ENCODE peak calls at places on chromosome 13, in eight cellular contexts. C, D, H, I, S, J, M and T are unnamed samples.

GRCh38 chr13:113906566-113906965 is 42.7 kb upstream of the GAS6 start:
- DNase-seq in C (no peak), D (no peak), H (peak), I (no peak), S (no peak), J (no peak), M (no peak), T (no peak)

GRCh38 chr13:31012285-31013024 is 80.0 kb downstream of the TEX26 start:
- DNase-seq in C (no peak), D (peak), H (no peak), I (peak), S (peak), J (no peak), M (no peak), T (no peak)

GRCh38 chr13:26442541-26442940 is 114.9 kb upstream of the WASF3 start:
- DNase-seq in C (peak), D (no peak), H (no peak), I (no peak), S (peak), J (no peak), M (no peak), T (no peak)

GRCh38 chr13:80214521-80214941 is 126.4 kb downstream of the SPRY2 start:
- DNase-seq in C (peak), D (no peak), H (no peak), I (no peak), S (peak), J (no peak), M (no peak), T (no peak)

GRCh38 chr13:99434258-99434788 is 66.9 kb upstream of the TM9SF2 start:
- DNase-seq in C (no peak), D (no peak), H (no peak), I (peak), S (no peak), J (no peak), M (no peak), T (no peak)

GRCh38 chr13:112899618-112900600 is 69.1 kb upstream of the MCF2L start:
- DNase-seq in C (no peak), D (no peak), H (no peak), I (peak), S (no peak), J (no peak), M (peak), T (peak)

GRCh38 chr13:25902946-25903345 is 148.9 kb downstream of the SHISA2 start:
- DNase-seq in C (no peak), D (no peak), H (no peak), I (no peak), S (no peak), J (no peak), M (no peak), T (no peak)

GRCh38 chr13:102128216-102128800 is 273.5 kb downstream of the FGF14 start:
- DNase-seq in C (peak), D (no peak), H (no peak), I (no peak), S (peak), J (no peak), M (no peak), T (peak)

GRCh38 chr13:111907341-111907880 is 159.5 kb upstream of the SOX1 start:
- DNase-seq in C (no peak), D (no peak), H (peak), I (peak), S (no peak), J (no peak), M (peak), T (no peak)

DNA sequence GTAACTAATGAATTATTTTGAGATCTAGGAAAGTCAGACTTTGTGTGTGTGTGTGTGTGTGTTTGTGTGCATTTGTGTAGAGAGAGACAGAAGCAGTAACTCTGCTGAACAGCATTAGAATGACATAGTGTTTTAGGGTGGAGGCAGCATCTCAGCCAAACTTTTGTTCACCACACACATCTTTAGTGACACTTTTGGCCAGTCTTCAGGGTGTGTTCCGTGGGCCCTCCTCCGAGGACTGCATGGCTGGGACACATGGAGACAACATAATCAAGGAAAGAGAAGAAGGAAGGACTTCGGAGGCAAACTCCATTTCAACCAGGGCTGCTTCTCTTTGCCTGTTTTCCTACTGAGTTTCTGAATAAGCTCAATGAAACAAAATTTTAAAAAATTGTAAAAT is 205.1 kb downstream of the LHFPL6 start:
- DNase-seq in C (no peak), D (no peak), H (no peak), I (no peak), S (no peak), J (no peak), M (peak), T (no peak)
- H3K27ac ChIP-seq in C (no peak), D (no peak), H (no peak), I (no peak), S (no peak), J (no peak), M (peak), T (no peak)

GRCh38 chr13:49099513-49099877 is 120.6 kb upstream of the MLNR start:
- DNase-seq in C (no peak), D (no peak), H (no peak), I (no peak), S (no peak), J (no peak), M (no peak), T (no peak)

GRCh38 chr13:49097374-49097773 is 121.7 kb downstream of the FNDC3A start:
- DNase-seq in C (peak), D (peak), H (no peak), I (no peak), S (peak), J (no peak), M (no peak), T (peak)

GRCh38 chr13:49098771-49099512 is 121.2 kb upstream of the MLNR start:
- DNase-seq in C (no peak), D (no peak), H (no peak), I (no peak), S (no peak), J (no peak), M (no peak), T (no peak)

GRCh38 chr13:49100637-49101570 is 119.2 kb upstream of the MLNR start:
- DNase-seq in C (no peak), D (no peak), H (no peak), I (no peak), S (no peak), J (no peak), M (no peak), T (no peak)

DNA sequence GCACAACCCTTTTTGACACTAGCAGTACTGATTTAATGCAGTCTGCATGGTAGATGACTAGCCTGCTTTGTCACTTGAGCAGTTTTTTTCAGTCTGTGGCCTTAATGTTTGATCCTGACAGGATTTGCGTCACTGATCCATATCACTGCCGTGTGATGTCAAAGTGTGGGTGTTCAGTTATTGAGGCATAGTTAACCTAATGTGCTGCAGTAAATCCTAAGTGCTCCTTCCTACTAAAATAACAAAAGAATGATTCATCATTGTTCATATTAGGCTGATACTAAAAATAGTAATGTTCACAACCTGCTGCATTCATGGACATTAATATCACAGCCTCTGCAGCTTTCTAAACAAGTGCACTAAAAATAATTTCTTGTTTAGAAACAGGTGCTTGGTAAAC is 121.9 kb upstream of the MLNR start:
- DNase-seq in C (peak), D (peak), H (no peak), I (no peak), S (peak), J (no peak), M (no peak), T (peak)
- H3K27ac ChIP-seq in C (peak), D (peak), H (no peak), I (no peak), S (no peak), J (peak), M (peak), T (peak)

GRCh38 chr13:29906432-29907011 is 56.1 kb upstream of the UBL3 start:
- DNase-seq in C (no peak), D (no peak), H (no peak), I (no peak), S (no peak), J (no peak), M (no peak), T (no peak)
- H3K27ac ChIP-seq in C (no peak), D (no peak), H (peak), I (no peak), S (no peak), J (no peak), M (no peak), T (no peak)

DNA sequence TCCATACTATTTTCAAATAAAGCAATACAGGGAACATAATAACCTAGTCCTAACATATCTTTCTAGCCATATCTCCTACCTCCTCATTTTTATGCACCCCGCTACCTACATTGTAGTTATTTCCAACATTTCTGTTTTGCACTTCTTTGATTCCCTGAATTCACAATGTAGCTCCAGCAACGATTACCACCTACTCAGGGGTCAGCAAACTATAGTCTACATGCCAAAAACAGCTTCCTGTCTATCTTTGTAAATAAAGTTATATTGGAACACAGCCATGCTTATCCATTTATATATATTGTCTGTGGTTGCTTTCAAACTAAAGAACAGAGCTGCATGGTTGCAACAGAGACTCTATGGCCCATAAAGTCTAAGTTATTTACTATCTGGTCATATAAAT is 16.7 kb downstream of the MYCBP2 start:
- DNase-seq in C (no peak), D (no peak), H (no peak), I (no peak), S (no peak), J (no peak), M (no peak), T (no peak)
- H3K27ac ChIP-seq in C (no peak), D (no peak), H (no peak), I (no peak), S (no peak), J (no peak), M (no peak), T (no peak)

GRCh38 chr13:59665736-59666135 is 498.0 kb downstream of the DIAPH3 start:
- DNase-seq in C (no peak), D (no peak), H (no peak), I (no peak), S (peak), J (no peak), M (no peak), T (no peak)

GRCh38 chr13:59665184-59665583 is 498.5 kb downstream of the DIAPH3 start:
- DNase-seq in C (no peak), D (no peak), H (no peak), I (no peak), S (no peak), J (no peak), M (no peak), T (no peak)

GRCh38 chr13:59666504-59666903 is 497.2 kb downstream of the DIAPH3 start:
- DNase-seq in C (no peak), D (no peak), H (no peak), I (no peak), S (peak), J (no peak), M (no peak), T (no peak)

GRCh38 chr13:59663707-59664106 is 500.0 kb downstream of the DIAPH3 start:
- DNase-seq in C (no peak), D (no peak), H (no peak), I (no peak), S (no peak), J (no peak), M (no peak), T (no peak)

GRCh38 chr13:59664586-59664985 is 499.1 kb downstream of the DIAPH3 start:
- DNase-seq in C (no peak), D (no peak), H (no peak), I (no peak), S (no peak), J (no peak), M (no peak), T (no peak)
- H3K27ac ChIP-seq in C (no peak), D (no peak), H (no peak), I (no peak), S (no peak), J (no peak), M (no peak), T (no peak)

GRCh38 chr13:40221131-40221459 is 445.3 kb downstream of the FOXO1 start:
- DNase-seq in C (no peak), D (no peak), H (no peak), I (no peak), S (no peak), J (no peak), M (no peak), T (no peak)
- H3K27ac ChIP-seq in C (peak), D (peak), H (peak), I (no peak), S (no peak), J (no peak), M (peak), T (peak)